ENCODE peak calls at places on chromosomes 13 and 19, in nine cellular contexts. I, Q, O, B, D, G, K, R and S are unnamed samples.

GRCh38 chr19:55345101-55345817 is 5.6 kb downstream of the KMT5C start:
- DNase-seq in B (no peak), Q (no peak), R (no peak), K (no peak), I (no peak), D (no peak), G (no peak), O (no peak), S (no peak)

GRCh38 chr13:102651892-102652291 is 43.0 kb downstream of the METTL21C start:
- DNase-seq in Q (no peak), B (no peak), I (no peak), G (peak), O (no peak), D (no peak), K (no peak), R (no peak), S (no peak)

GRCh38 chr13:29664591-29664990 is 69.1 kb upstream of the SLC7A1 start:
- DNase-seq in B (no peak), O (no peak), K (no peak), R (no peak), Q (no peak), G (no peak), I (no peak), D (no peak), S (no peak)

GRCh38 chr13:32548837-32549236 is 10.2 kb upstream of the N4BP2L2 start:
- DNase-seq in Q (no peak), G (peak), O (no peak), B (no peak), K (no peak), D (no peak), I (no peak), R (no peak), S (no peak)

GRCh38 chr19:43476606-43477005 is 11.2 kb upstream of the LYPD3 start:
- DNase-seq in K (no peak), G (peak), O (no peak), Q (no peak), B (no peak), D (peak), I (no peak), R (no peak), S (no peak)

GRCh38 chr19:33763661-33764343 is 32.9 kb upstream of the KCTD15 start:
- DNase-seq in K (no peak), O (no peak), I (no peak), G (no peak), R (no peak), Q (no peak), B (no peak), D (no peak), S (no peak)

GRCh38 chr13:32695602-32696250 is 109.5 kb downstream of the PDS5B start:
- DNase-seq in G (peak), O (no peak), B (no peak), Q (no peak), R (no peak), D (peak), I (no peak), K (no peak), S (no peak)

GRCh38 chr13:21753117-21753729 is 82.3 kb downstream of the FGF9 start:
- DNase-seq in G (no peak), R (no peak), I (no peak), O (no peak), K (no peak), D (no peak), Q (no peak), B (no peak), S (no peak)

GRCh38 chr19:16324384-16325160 is at the start of gene KLF2:
- DNase-seq in B (peak), G (peak), Q (no peak), K (peak), O (peak), R (peak), D (peak), I (peak), S (peak)

GRCh38 chr19:52923782-52924593 is 760 bp upstream of the ZNF888 start:
- DNase-seq in I (peak), G (peak), B (peak), R (no peak), O (no peak), Q (no peak), D (no peak), K (no peak), S (no peak)

GRCh38 chr13:47835470-47836228 is 165.4 kb downstream of the SUCLA2 start:
- DNase-seq in Q (no peak), D (no peak), B (no peak), R (no peak), I (no peak), O (no peak), K (no peak), G (no peak), S (no peak)

GRCh38 chr13:82900453-82900852 is 981.8 kb downstream of the SLITRK1 start:
- DNase-seq in R (no peak), K (no peak), I (no peak), G (no peak), D (no peak), Q (no peak), O (no peak), B (no peak), S (no peak)

GRCh38 chr13:21638319-21639282 is 32.3 kb upstream of the FGF9 start:
- DNase-seq in R (no peak), Q (no peak), O (no peak), D (peak), G (peak), I (peak), K (peak), B (no peak), S (peak)

GRCh38 chr13:87810391-87810801 is 139.2 kb downstream of the SLITRK5 start:
- DNase-seq in G (no peak), Q (no peak), D (no peak), B (no peak), I (no peak), K (no peak), O (no peak), R (no peak), S (no peak)

GRCh38 chr19:14949876-14950275 is 8.6 kb downstream of the OR7C2 start:
- DNase-seq in K (no peak), I (no peak), B (no peak), D (no peak), R (no peak), G (no peak), O (no peak), Q (no peak), S (no peak)

GRCh38 chr19:29945433-29945832 is 3.4 kb downstream of the URI1 start:
- DNase-seq in Q (no peak), R (no peak), D (no peak), B (no peak), G (no peak), O (no peak), I (no peak), K (no peak), S (no peak)